ENCODE peak calls at places on chromosome 17, in four cellular contexts. Y, D, P and A are unnamed samples.

GRCh38 chr17:35749560-35750412 is 3.3 kb downstream of the GAS2L2 start:
- DNase-seq in P (no peak), Y (no peak), D (no peak), A (peak; percentile 25)

GRCh38 chr17:62064029-62064790 is 868 bp downstream of the MED13 start:
- DNase-seq in D (peak; percentile 28), Y (no peak), P (no peak), A (peak; percentile 70)

GRCh38 chr17:75900691-75901533 is 3.8 kb downstream of the MRPL38 start:
- DNase-seq in D (no peak), P (no peak), Y (no peak), A (no peak)

GRCh38 chr17:26774291-26775218 is 519.4 kb upstream of the WSB1 start:
- DNase-seq in P (no peak), D (no peak), Y (no peak), A (no peak)

GRCh38 chr17:14303343-14304221 is 2.7 kb downstream of the HS3ST3B1 start:
- DNase-seq in D (no peak), Y (no peak), P (no peak), A (no peak)

GRCh38 chr17:81716674-81716996 is 4.6 kb downstream of the SLC25A10 start:
- DNase-seq in P (no peak), D (no peak), Y (no peak), A (no peak)

GRCh38 chr17:16870253-16871245 is 101.4 kb downstream of the TNFRSF13B start:
- DNase-seq in Y (no peak), D (no peak), P (no peak), A (no peak)

GRCh38 chr17:78559024-78559423 is 18.2 kb downstream of the DNAH17 start:
- DNase-seq in D (no peak), Y (no peak), P (no peak), A (no peak)

GRCh38 chr17:67016039-67016762 is 28.2 kb upstream of the CACNG1 start:
- DNase-seq in D (no peak), P (no peak), Y (no peak), A (no peak)

GRCh38 chr17:58786586-58787295 is 31.1 kb downstream of the PPM1E start:
- DNase-seq in D (peak; percentile 8), P (peak; percentile 50), Y (no peak), A (peak; percentile 66)

GRCh38 chr17:51118330-51119195 is 2.1 kb downstream of the SPAG9 start:
- DNase-seq in P (no peak), D (no peak), Y (no peak), A (no peak)

GRCh38 chr17:82320956-82321927 is 3.8 kb upstream of the CD7 start:
- DNase-seq in D (peak; percentile 66), P (no peak), Y (peak; percentile 41), A (no peak)

GRCh38 chr17:427327-427726 is 74.7 kb upstream of the RPH3AL start:
- DNase-seq in Y (no peak), D (no peak), P (no peak), A (no peak)

GRCh38 chr17:19310151-19310550 is 52.4 kb downstream of the B9D1 start:
- DNase-seq in Y (no peak), D (no peak), P (no peak), A (no peak)

DNA sequence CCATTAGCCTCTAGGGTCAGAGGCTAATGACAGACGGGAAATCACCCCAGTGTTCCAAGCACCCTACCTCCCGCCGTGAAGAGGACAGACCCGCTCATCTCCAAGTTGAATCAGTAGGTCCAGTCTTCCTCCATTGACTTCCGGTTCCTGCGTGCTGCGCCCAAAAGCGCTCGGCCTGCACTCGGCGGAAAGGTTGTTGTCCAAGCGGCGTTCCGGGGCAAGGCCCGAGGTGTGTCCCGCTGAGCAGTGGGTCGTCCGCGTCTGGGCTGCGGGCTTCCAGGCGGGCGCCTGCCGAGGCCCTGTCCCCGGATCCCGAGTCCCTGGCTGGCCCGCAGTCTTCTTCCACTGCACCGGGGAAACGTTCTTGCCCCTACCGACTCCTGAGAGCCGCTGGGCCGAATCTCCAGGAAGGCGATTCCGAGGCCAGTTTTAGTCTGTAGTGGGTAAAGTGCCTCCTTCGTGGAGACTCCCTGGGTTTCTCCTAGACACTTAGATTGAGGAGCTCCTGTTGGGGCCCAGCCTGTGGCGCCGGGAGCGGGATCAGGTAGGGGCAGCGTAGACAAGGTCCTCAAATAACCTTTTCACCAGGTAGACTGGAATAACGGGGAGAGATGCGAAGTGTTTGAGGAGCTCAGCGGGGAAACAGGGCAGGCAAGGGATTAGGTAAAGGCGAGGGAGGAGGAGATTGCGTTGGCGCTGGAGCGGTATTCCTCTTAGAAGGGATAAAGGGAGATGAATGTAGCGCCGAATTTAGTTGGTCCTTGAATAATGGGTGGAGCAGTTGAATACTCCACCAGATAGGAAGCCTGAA is at the start of gene TEFM:
- DNase-seq in Y (peak; percentile 93), P (peak; percentile 91), D (peak; percentile 96), A (peak; percentile 82)
- TF ChIP-seq CTCF in Y (peak; percentile 28), P (no peak), D (no peak), A (no peak)

GRCh38 chr17:60398227-60398959 is 6.5 kb upstream of the USP32 start:
- DNase-seq in P (no peak), D (no peak), Y (no peak), A (no peak)
- TF ChIP-seq CTCF in P (no peak), D (no peak), Y (no peak), A (no peak)

GRCh38 chr17:40450175-40450574 is 6.9 kb downstream of the IGFBP4 start:
- DNase-seq in D (peak; percentile 81), Y (no peak), P (no peak), A (peak; percentile 50)
- TF ChIP-seq CTCF in D (peak; percentile 76), Y (peak; percentile 57), P (peak; percentile 82), A (peak; percentile 68)

DNA sequence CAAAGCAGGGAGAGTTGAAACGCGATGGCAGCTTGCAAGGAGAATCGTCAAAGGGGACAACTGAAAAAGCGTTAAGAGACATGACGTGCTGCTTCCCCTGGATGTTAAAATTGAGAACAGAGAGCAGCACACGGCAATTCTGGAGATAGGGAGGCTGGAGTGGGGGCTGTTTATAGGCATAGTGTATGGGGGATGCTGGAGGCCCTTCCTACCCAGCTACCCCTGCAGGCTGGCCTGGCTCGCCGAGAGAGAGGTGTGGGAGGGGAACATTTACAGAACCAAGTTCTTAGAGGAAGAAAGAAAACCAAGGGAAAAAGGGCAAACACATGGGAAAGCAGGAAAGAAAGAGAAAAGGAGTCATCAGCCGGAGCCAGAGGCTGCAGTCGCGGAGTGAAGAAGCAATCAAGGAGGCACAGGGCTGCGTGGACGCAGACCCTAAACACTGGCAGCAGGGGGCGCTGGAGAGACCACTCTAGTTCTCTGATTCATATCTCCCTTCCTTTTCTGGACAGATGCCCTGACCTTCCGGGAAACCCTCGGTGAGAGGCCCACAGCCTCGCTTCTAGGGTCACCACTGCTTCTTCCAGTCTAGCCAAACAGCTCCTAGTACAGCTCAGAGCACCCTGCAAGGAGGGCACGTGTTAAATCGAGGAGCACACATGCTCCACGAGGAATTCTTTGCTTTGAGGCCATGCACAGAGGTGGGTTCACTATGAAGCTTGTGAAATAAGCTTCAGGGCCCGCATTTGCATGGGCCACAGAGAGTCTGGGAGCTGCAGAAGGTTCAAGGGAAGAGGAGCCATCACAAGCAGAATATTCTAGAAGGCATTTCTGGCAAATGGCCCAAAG is 55.6 kb downstream of the MYH13 start:
- DNase-seq in D (peak; percentile 50), P (peak; percentile 65), Y (peak; percentile 50), A (no peak)
- TF ChIP-seq CTCF in D (peak; percentile 53), P (peak; percentile 81), Y (peak; percentile 64), A (peak; percentile 16)

GRCh38 chr17:7234100-7235012 is at the start of gene DVL2:
- DNase-seq in P (peak; percentile 91), Y (peak; percentile 87), D (peak; percentile 98), A (peak; percentile 83)
- TF ChIP-seq CTCF in P (no peak), Y (no peak), D (no peak), A (no peak)

DNA sequence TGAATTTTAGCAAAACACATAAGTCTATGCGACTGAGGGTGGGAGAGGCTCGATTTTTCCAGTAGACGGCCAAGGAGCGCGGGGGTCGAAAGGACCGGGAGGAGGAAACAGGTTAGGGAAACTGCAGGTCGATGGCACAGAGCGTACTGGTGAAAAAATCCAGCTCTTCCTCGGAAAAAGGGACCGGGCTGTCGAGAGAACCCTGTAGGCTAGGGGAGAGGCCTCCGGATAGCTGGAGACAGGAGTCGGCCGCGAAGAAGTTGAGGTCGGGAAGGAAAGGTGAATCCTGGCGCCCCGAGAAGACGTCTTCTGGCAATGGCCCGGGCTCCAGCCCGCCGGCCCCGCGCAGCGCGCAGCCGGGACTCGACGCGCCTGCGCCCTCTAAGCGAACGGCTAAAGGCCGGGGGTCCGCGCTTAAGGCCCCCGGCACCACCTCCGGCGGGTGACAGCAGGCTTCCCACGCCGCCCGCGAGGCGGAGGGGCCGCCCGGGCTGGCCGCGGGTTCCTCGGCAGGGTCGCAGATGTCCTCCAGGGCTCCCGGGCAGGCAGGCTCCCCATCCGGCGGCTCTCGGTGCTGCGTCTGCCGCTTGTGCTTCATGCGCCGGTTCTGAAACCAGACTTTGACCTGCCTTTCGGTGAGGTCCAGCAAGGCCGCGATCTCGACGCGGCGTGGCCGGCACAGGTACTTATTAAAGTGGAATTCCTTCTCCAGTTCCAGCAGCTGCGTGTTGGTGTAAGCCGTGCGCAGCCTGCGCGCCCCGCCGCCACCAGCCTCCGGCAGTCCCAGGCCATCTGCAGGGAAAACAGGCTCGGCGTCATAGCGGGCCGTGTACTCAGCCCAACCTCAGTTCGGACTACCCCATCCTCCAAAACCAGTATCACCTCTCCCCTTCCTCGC is 1.7 kb downstream of the HOXB2 start:
- DNase-seq in Y (no peak), P (no peak), D (peak; percentile 79), A (peak; percentile 1)
- TF ChIP-seq CTCF in Y (no peak), P (no peak), D (no peak), A (no peak)